ENCODE peak calls at places on chromosome 19, in seven cellular contexts. G is stimulated activated CD4-positive, alpha-beta T cell treated with anti-CD3 and anti-CD28 coated beads, Interleukin-1b, Interleukin-23, amount 100 ng/mL, for 1 hour; P is progenitor cell of endocrine pancreas; I is GM12892; U is DMS53; W is Right ventricle myocardium superior; S is endothelial cell. D is an unnamed sample.

GRCh38 chr19:15869109-15869555 is 28.7 kb downstream of the CYP4F2 start:
- DNase-seq in G (peak; percentile 4), P (no peak), I (no peak), U (peak; percentile 35), W (no peak), S (no peak), D (no peak)

GRCh38 chr19:8357007-8357521 is 6.9 kb upstream of the ANGPTL4 start:
- DNase-seq in G (no peak), P (no peak), I (no peak), U (peak; percentile 34), W (no peak), S (no peak), D (no peak)

GRCh38 chr19:13153627-13154240 is 3.5 kb downstream of the IER2 start:
- DNase-seq in G (no peak), P (peak; percentile 23), I (no peak), U (peak; percentile 66), W (peak; percentile 54), S (peak; percentile 49), D (peak; percentile 81)

GRCh38 chr19:33797821-33798633 is 1.4 kb downstream of the KCTD15 start:
- DNase-seq in G (no peak), P (no peak), I (no peak), U (no peak), W (peak; percentile 79), S (peak; percentile 65), D (peak; percentile 81)

GRCh38 chr19:44512326-44513298 is 12.3 kb upstream of the ZNF180 start:
- DNase-seq in G (no peak), P (peak; percentile 55), I (no peak), U (peak; percentile 81), W (no peak), S (peak; percentile 26), D (no peak)

GRCh38 chr19:19355606-19356139 is 35.0 kb downstream of the MAU2 start:
- DNase-seq in G (no peak), P (no peak), I (peak; percentile 12), U (no peak), W (no peak), S (no peak), D (no peak)

GRCh38 chr19:48010932-48011758 is 16.7 kb downstream of the ELSPBP1 start:
- DNase-seq in G (no peak), P (no peak), I (no peak), U (no peak), W (no peak), S (no peak), D (no peak)

GRCh38 chr19:9914315-9915207 is 21.8 kb downstream of the OLFM2 start:
- DNase-seq in G (peak; percentile 67), P (peak; percentile 73), I (peak; percentile 77), U (peak; percentile 85), W (peak; percentile 78), S (peak; percentile 90), D (peak; percentile 71)

GRCh38 chr19:18300930-18301717 is 19.7 kb upstream of the JUND start:
- DNase-seq in G (no peak), P (no peak), I (no peak), U (no peak), W (peak; percentile 87), S (no peak), D (peak; percentile 88)

GRCh38 chr19:57665261-57665806 is 3.4 kb upstream of the ZSCAN4 start:
- DNase-seq in G (no peak), P (no peak), I (no peak), U (peak; percentile 61), W (no peak), S (no peak), D (no peak)

GRCh38 chr19:57288373-57288772 is 8.1 kb downstream of the ZNF460 start:
- DNase-seq in G (no peak), P (no peak), I (no peak), U (no peak), W (no peak), S (no peak), D (no peak)

GRCh38 chr19:42407085-42407815 is 17.2 kb upstream of the CNFN start:
- DNase-seq in G (no peak), P (no peak), I (no peak), U (no peak), W (no peak), S (no peak), D (no peak)

GRCh38 chr19:47094557-47095517 is 18.7 kb downstream of the ZC3H4 start:
- DNase-seq in G (no peak), P (no peak), I (no peak), U (no peak), W (no peak), S (no peak), D (no peak)

GRCh38 chr19:590396-590745 is 690 bp downstream of the HCN2 start:
- DNase-seq in G (no peak), P (no peak), I (no peak), U (peak; percentile 68), W (no peak), S (peak; percentile 38), D (no peak)

GRCh38 chr19:29845576-29846176 is 33.9 kb downstream of the CCNE1 start:
- DNase-seq in G (no peak), P (no peak), I (no peak), U (peak; percentile 48), W (peak; percentile 42), S (no peak), D (no peak)

GRCh38 chr19:19457691-19458090 is 52.2 kb downstream of the GATAD2A start:
- DNase-seq in G (no peak), P (no peak), I (no peak), U (no peak), W (no peak), S (no peak), D (no peak)

GRCh38 chr19:7540761-7541480 is 5.4 kb downstream of the PNPLA6 start:
- DNase-seq in G (no peak), P (no peak), I (no peak), U (no peak), W (no peak), S (no peak), D (no peak)

GRCh38 chr19:53823380-53824120 is 564 bp downstream of the NLRP12 start:
- DNase-seq in G (no peak), P (no peak), I (no peak), U (no peak), W (no peak), S (no peak), D (no peak)

GRCh38 chr19:6260912-6261636 is 18.7 kb downstream of the MLLT1 start:
- DNase-seq in G (no peak), P (no peak), I (no peak), U (peak; percentile 17), W (no peak), S (peak; percentile 72), D (no peak)

GRCh38 chr19:50516456-50516855 is 2.7 kb upstream of the ASPDH start:
- DNase-seq in G (no peak), P (no peak), I (no peak), U (no peak), W (no peak), S (no peak), D (no peak)

GRCh38 chr19:13094771-13095392 is 7.8 kb downstream of the LYL1 start:
- DNase-seq in G (no peak), P (no peak), I (no peak), U (no peak), W (no peak), S (no peak), D (no peak)

D was measured in sigmoid colon.